ENCODE peak calls at places on chromosomes 13 and 19, in eight cellular contexts. One of them, this sample, is unnamed.
A peak's percentile ranks its signal among the peaks of the same experiment; 100 is the strongest.

GRCh38 chr19:40450664-40451063 is 6.5 kb upstream of the SERTAD3 start:
- DNase-seq in ELF-1: no peak
- DNase-seq in RPMI7951: no peak
- DNase-seq in lower leg skin: no peak
- DNase-seq in left cardiac atrium: no peak
- DNase-seq in activated naive CD4-positive, alpha-beta T cell treated with anti-CD3 and anti-CD28 coated beads for 36 hours: no peak
- DNase-seq in activated naive CD8-positive, alpha-beta T cell treated with anti-CD3 and anti-CD28 coated beads, Interleukin-2, amount 50 U/mL, for 24 hours: no peak
- DNase-seq in upper lobe of left lung: no peak
- DNase-seq in this sample: no peak

GRCh38 chr13:98900442-98900841 is 77.4 kb downstream of the DOCK9 start:
- DNase-seq in RPMI7951: peak; percentile 54
- DNase-seq in activated naive CD4-positive, alpha-beta T cell treated with anti-CD3 and anti-CD28 coated beads for 36 hours: no peak
- DNase-seq in left cardiac atrium: no peak
- DNase-seq in lower leg skin: no peak
- DNase-seq in ELF-1: no peak
- DNase-seq in upper lobe of left lung: no peak
- DNase-seq in activated naive CD8-positive, alpha-beta T cell treated with anti-CD3 and anti-CD28 coated beads, Interleukin-2, amount 50 U/mL, for 24 hours: no peak
- DNase-seq in this sample: no peak

GRCh38 chr19:5293607-5294089 is 47.0 kb downstream of the PTPRS start:
- DNase-seq in upper lobe of left lung: peak; percentile 31
- DNase-seq in RPMI7951: no peak
- DNase-seq in ELF-1: peak; percentile 67
- DNase-seq in activated naive CD4-positive, alpha-beta T cell treated with anti-CD3 and anti-CD28 coated beads for 36 hours: peak; percentile 14
- DNase-seq in lower leg skin: peak; percentile 89
- DNase-seq in activated naive CD8-positive, alpha-beta T cell treated with anti-CD3 and anti-CD28 coated beads, Interleukin-2, amount 50 U/mL, for 24 hours: no peak
- DNase-seq in left cardiac atrium: peak; percentile 44
- DNase-seq in this sample: no peak

GRCh38 chr19:19261350-19262189 is 11.5 kb downstream of the TM6SF2 start:
- DNase-seq in activated naive CD8-positive, alpha-beta T cell treated with anti-CD3 and anti-CD28 coated beads, Interleukin-2, amount 50 U/mL, for 24 hours: no peak
- DNase-seq in ELF-1: peak; percentile 28
- DNase-seq in activated naive CD4-positive, alpha-beta T cell treated with anti-CD3 and anti-CD28 coated beads for 36 hours: no peak
- DNase-seq in lower leg skin: no peak
- DNase-seq in left cardiac atrium: no peak
- DNase-seq in RPMI7951: no peak
- DNase-seq in upper lobe of left lung: no peak
- DNase-seq in this sample: no peak

GRCh38 chr13:45219123-45219891 is 18.5 kb upstream of the KCTD4 start:
- DNase-seq in upper lobe of left lung: no peak
- DNase-seq in activated naive CD8-positive, alpha-beta T cell treated with anti-CD3 and anti-CD28 coated beads, Interleukin-2, amount 50 U/mL, for 24 hours: no peak
- DNase-seq in lower leg skin: no peak
- DNase-seq in RPMI7951: peak; percentile 54
- DNase-seq in activated naive CD4-positive, alpha-beta T cell treated with anti-CD3 and anti-CD28 coated beads for 36 hours: no peak
- DNase-seq in left cardiac atrium: no peak
- DNase-seq in ELF-1: no peak
- DNase-seq in this sample: no peak

GRCh38 chr19:38392707-38393308 is 4.3 kb downstream of the SPRED3 start:
- DNase-seq in upper lobe of left lung: no peak
- DNase-seq in activated naive CD8-positive, alpha-beta T cell treated with anti-CD3 and anti-CD28 coated beads, Interleukin-2, amount 50 U/mL, for 24 hours: no peak
- DNase-seq in RPMI7951: peak; percentile 59
- DNase-seq in ELF-1: no peak
- DNase-seq in left cardiac atrium: no peak
- DNase-seq in lower leg skin: no peak
- DNase-seq in activated naive CD4-positive, alpha-beta T cell treated with anti-CD3 and anti-CD28 coated beads for 36 hours: no peak
- DNase-seq in this sample: no peak

GRCh38 chr19:24086974-24087595 is at the start of gene ZNF254:
- DNase-seq in RPMI7951: peak; percentile 97
- DNase-seq in left cardiac atrium: peak; percentile 95
- DNase-seq in lower leg skin: peak; percentile 97
- DNase-seq in activated naive CD4-positive, alpha-beta T cell treated with anti-CD3 and anti-CD28 coated beads for 36 hours: peak; percentile 92
- DNase-seq in upper lobe of left lung: peak; percentile 97
- DNase-seq in activated naive CD8-positive, alpha-beta T cell treated with anti-CD3 and anti-CD28 coated beads, Interleukin-2, amount 50 U/mL, for 24 hours: peak; percentile 84
- DNase-seq in ELF-1: peak; percentile 97
- DNase-seq in this sample: peak; percentile 89

GRCh38 chr19:10134040-10134439 is 14.3 kb upstream of the EIF3G start:
- DNase-seq in left cardiac atrium: no peak
- DNase-seq in RPMI7951: no peak
- DNase-seq in lower leg skin: no peak
- DNase-seq in ELF-1: no peak
- DNase-seq in activated naive CD8-positive, alpha-beta T cell treated with anti-CD3 and anti-CD28 coated beads, Interleukin-2, amount 50 U/mL, for 24 hours: no peak
- DNase-seq in upper lobe of left lung: no peak
- DNase-seq in activated naive CD4-positive, alpha-beta T cell treated with anti-CD3 and anti-CD28 coated beads for 36 hours: no peak
- DNase-seq in this sample: no peak

GRCh38 chr19:36331353-36332228 is 47.4 kb downstream of the ZFP14 start:
- DNase-seq in RPMI7951: peak; percentile 96
- DNase-seq in activated naive CD8-positive, alpha-beta T cell treated with anti-CD3 and anti-CD28 coated beads, Interleukin-2, amount 50 U/mL, for 24 hours: peak; percentile 67
- DNase-seq in ELF-1: peak; percentile 99
- DNase-seq in left cardiac atrium: peak; percentile 86
- DNase-seq in lower leg skin: peak; percentile 92
- DNase-seq in upper lobe of left lung: peak; percentile 75
- DNase-seq in activated naive CD4-positive, alpha-beta T cell treated with anti-CD3 and anti-CD28 coated beads for 36 hours: peak; percentile 63
- DNase-seq in this sample: peak; percentile 83

GRCh38 chr19:35144600-35145436 is 1.8 kb downstream of the FXYD7 start:
- DNase-seq in RPMI7951: peak; percentile 55
- DNase-seq in ELF-1: peak; percentile 84
- DNase-seq in activated naive CD8-positive, alpha-beta T cell treated with anti-CD3 and anti-CD28 coated beads, Interleukin-2, amount 50 U/mL, for 24 hours: no peak
- DNase-seq in activated naive CD4-positive, alpha-beta T cell treated with anti-CD3 and anti-CD28 coated beads for 36 hours: peak; percentile 33
- DNase-seq in upper lobe of left lung: no peak
- DNase-seq in left cardiac atrium: peak; percentile 55
- DNase-seq in lower leg skin: no peak
- DNase-seq in this sample: peak; percentile 94

GRCh38 chr19:4371898-4372629 is 28.3 kb downstream of the SH3GL1 start:
- DNase-seq in activated naive CD4-positive, alpha-beta T cell treated with anti-CD3 and anti-CD28 coated beads for 36 hours: no peak
- DNase-seq in activated naive CD8-positive, alpha-beta T cell treated with anti-CD3 and anti-CD28 coated beads, Interleukin-2, amount 50 U/mL, for 24 hours: no peak
- DNase-seq in upper lobe of left lung: no peak
- DNase-seq in left cardiac atrium: no peak
- DNase-seq in RPMI7951: no peak
- DNase-seq in ELF-1: no peak
- DNase-seq in lower leg skin: peak; percentile 84
- DNase-seq in this sample: no peak

GRCh38 chr13:51044023-51044665 is 66.9 kb downstream of the C13orf42 start:
- DNase-seq in lower leg skin: no peak
- DNase-seq in activated naive CD8-positive, alpha-beta T cell treated with anti-CD3 and anti-CD28 coated beads, Interleukin-2, amount 50 U/mL, for 24 hours: no peak
- DNase-seq in RPMI7951: no peak
- DNase-seq in ELF-1: no peak
- DNase-seq in left cardiac atrium: no peak
- DNase-seq in upper lobe of left lung: no peak
- DNase-seq in activated naive CD4-positive, alpha-beta T cell treated with anti-CD3 and anti-CD28 coated beads for 36 hours: no peak
- DNase-seq in this sample: no peak

GRCh38 chr19:10086904-10087256 is 763 bp downstream of the SHFL start:
- DNase-seq in lower leg skin: no peak
- DNase-seq in ELF-1: no peak
- DNase-seq in activated naive CD8-positive, alpha-beta T cell treated with anti-CD3 and anti-CD28 coated beads, Interleukin-2, amount 50 U/mL, for 24 hours: peak; percentile 62
- DNase-seq in RPMI7951: no peak
- DNase-seq in activated naive CD4-positive, alpha-beta T cell treated with anti-CD3 and anti-CD28 coated beads for 36 hours: peak; percentile 31
- DNase-seq in left cardiac atrium: no peak
- DNase-seq in upper lobe of left lung: no peak
- DNase-seq in this sample: no peak

GRCh38 chr13:23456437-23456836 is 22.9 kb upstream of the SACS start:
- DNase-seq in activated naive CD4-positive, alpha-beta T cell treated with anti-CD3 and anti-CD28 coated beads for 36 hours: no peak
- DNase-seq in upper lobe of left lung: no peak
- DNase-seq in left cardiac atrium: no peak
- DNase-seq in ELF-1: no peak
- DNase-seq in RPMI7951: no peak
- DNase-seq in activated naive CD8-positive, alpha-beta T cell treated with anti-CD3 and anti-CD28 coated beads, Interleukin-2, amount 50 U/mL, for 24 hours: no peak
- DNase-seq in lower leg skin: no peak
- DNase-seq in this sample: no peak

GRCh38 chr13:38530492-38530891 is 156.4 kb upstream of the FREM2 start:
- DNase-seq in ELF-1: no peak
- DNase-seq in left cardiac atrium: no peak
- DNase-seq in lower leg skin: no peak
- DNase-seq in activated naive CD8-positive, alpha-beta T cell treated with anti-CD3 and anti-CD28 coated beads, Interleukin-2, amount 50 U/mL, for 24 hours: no peak
- DNase-seq in activated naive CD4-positive, alpha-beta T cell treated with anti-CD3 and anti-CD28 coated beads for 36 hours: no peak
- DNase-seq in RPMI7951: peak; percentile 4
- DNase-seq in upper lobe of left lung: no peak
- DNase-seq in this sample: no peak

GRCh38 chr19:821976-822773 is 420 bp upstream of the PLPPR3 start:
- DNase-seq in activated naive CD8-positive, alpha-beta T cell treated with anti-CD3 and anti-CD28 coated beads, Interleukin-2, amount 50 U/mL, for 24 hours: no peak
- DNase-seq in left cardiac atrium: no peak
- DNase-seq in upper lobe of left lung: no peak
- DNase-seq in activated naive CD4-positive, alpha-beta T cell treated with anti-CD3 and anti-CD28 coated beads for 36 hours: no peak
- DNase-seq in ELF-1: no peak
- DNase-seq in RPMI7951: no peak
- DNase-seq in lower leg skin: no peak
- DNase-seq in this sample: no peak

GRCh38 chr19:58150328-58150921 is at the start of gene ZNF329:
- DNase-seq in activated naive CD4-positive, alpha-beta T cell treated with anti-CD3 and anti-CD28 coated beads for 36 hours: peak; percentile 93
- DNase-seq in lower leg skin: peak; percentile 95
- DNase-seq in left cardiac atrium: peak; percentile 93
- DNase-seq in activated naive CD8-positive, alpha-beta T cell treated with anti-CD3 and anti-CD28 coated beads, Interleukin-2, amount 50 U/mL, for 24 hours: peak; percentile 97
- DNase-seq in ELF-1: peak; percentile 89
- DNase-seq in upper lobe of left lung: peak; percentile 77
- DNase-seq in RPMI7951: peak; percentile 88
- DNase-seq in this sample: peak; percentile 83

GRCh38 chr19:11971045-11971444 is 6.2 kb downstream of the ZNF763 start:
- DNase-seq in left cardiac atrium: no peak
- DNase-seq in ELF-1: no peak
- DNase-seq in upper lobe of left lung: peak; percentile 32
- DNase-seq in activated naive CD4-positive, alpha-beta T cell treated with anti-CD3 and anti-CD28 coated beads for 36 hours: no peak
- DNase-seq in lower leg skin: no peak
- DNase-seq in RPMI7951: no peak
- DNase-seq in activated naive CD8-positive, alpha-beta T cell treated with anti-CD3 and anti-CD28 coated beads, Interleukin-2, amount 50 U/mL, for 24 hours: no peak
- DNase-seq in this sample: no peak

GRCh38 chr13:100530645-100531044 is 57.9 kb downstream of the GGACT start:
- DNase-seq in activated naive CD8-positive, alpha-beta T cell treated with anti-CD3 and anti-CD28 coated beads, Interleukin-2, amount 50 U/mL, for 24 hours: no peak
- DNase-seq in left cardiac atrium: no peak
- DNase-seq in lower leg skin: peak; percentile 91
- DNase-seq in RPMI7951: no peak
- DNase-seq in ELF-1: no peak
- DNase-seq in activated naive CD4-positive, alpha-beta T cell treated with anti-CD3 and anti-CD28 coated beads for 36 hours: no peak
- DNase-seq in upper lobe of left lung: no peak
- DNase-seq in this sample: no peak

GRCh38 chr19:35585844-35586243 is at the start of gene PMIS2:
- DNase-seq in RPMI7951: peak; percentile 9
- DNase-seq in activated naive CD4-positive, alpha-beta T cell treated with anti-CD3 and anti-CD28 coated beads for 36 hours: no peak
- DNase-seq in upper lobe of left lung: no peak
- DNase-seq in lower leg skin: no peak
- DNase-seq in activated naive CD8-positive, alpha-beta T cell treated with anti-CD3 and anti-CD28 coated beads, Interleukin-2, amount 50 U/mL, for 24 hours: peak; percentile 28
- DNase-seq in left cardiac atrium: no peak
- DNase-seq in ELF-1: peak; percentile 44
- DNase-seq in this sample: no peak

GRCh38 chr13:69306766-69307165 is 800.9 kb upstream of the ATXN8OS start:
- DNase-seq in RPMI7951: no peak
- DNase-seq in upper lobe of left lung: no peak
- DNase-seq in activated naive CD4-positive, alpha-beta T cell treated with anti-CD3 and anti-CD28 coated beads for 36 hours: no peak
- DNase-seq in left cardiac atrium: no peak
- DNase-seq in lower leg skin: no peak
- DNase-seq in ELF-1: no peak
- DNase-seq in activated naive CD8-positive, alpha-beta T cell treated with anti-CD3 and anti-CD28 coated beads, Interleukin-2, amount 50 U/mL, for 24 hours: no peak
- DNase-seq in this sample: no peak

GRCh38 chr13:28273919-28274318 is 135.6 kb downstream of the PAN3 start:
- DNase-seq in ELF-1: no peak
- DNase-seq in RPMI7951: no peak
- DNase-seq in left cardiac atrium: no peak
- DNase-seq in lower leg skin: no peak
- DNase-seq in activated naive CD8-positive, alpha-beta T cell treated with anti-CD3 and anti-CD28 coated beads, Interleukin-2, amount 50 U/mL, for 24 hours: no peak
- DNase-seq in activated naive CD4-positive, alpha-beta T cell treated with anti-CD3 and anti-CD28 coated beads for 36 hours: no peak
- DNase-seq in upper lobe of left lung: no peak
- DNase-seq in this sample: no peak

GRCh38 chr19:34996978-34997640 is 3.0 kb upstream of the GRAMD1A start:
- DNase-seq in RPMI7951: no peak
- DNase-seq in ELF-1: no peak
- DNase-seq in lower leg skin: no peak
- DNase-seq in activated naive CD4-positive, alpha-beta T cell treated with anti-CD3 and anti-CD28 coated beads for 36 hours: no peak
- DNase-seq in left cardiac atrium: no peak
- DNase-seq in activated naive CD8-positive, alpha-beta T cell treated with anti-CD3 and anti-CD28 coated beads, Interleukin-2, amount 50 U/mL, for 24 hours: no peak
- DNase-seq in upper lobe of left lung: no peak
- DNase-seq in this sample: no peak

GRCh38 chr19:14479985-14480694 is 5.0 kb upstream of the PTGER1 start:
- DNase-seq in activated naive CD4-positive, alpha-beta T cell treated with anti-CD3 and anti-CD28 coated beads for 36 hours: peak; percentile 74
- DNase-seq in left cardiac atrium: no peak
- DNase-seq in upper lobe of left lung: peak; percentile 46
- DNase-seq in ELF-1: peak; percentile 94
- DNase-seq in lower leg skin: no peak
- DNase-seq in RPMI7951: no peak
- DNase-seq in activated naive CD8-positive, alpha-beta T cell treated with anti-CD3 and anti-CD28 coated beads, Interleukin-2, amount 50 U/mL, for 24 hours: peak; percentile 79
- DNase-seq in this sample: peak; percentile 60

GRCh38 chr19:28468701-28469459 is 744.1 kb downstream of the UQCRFS1 start:
- DNase-seq in lower leg skin: no peak
- DNase-seq in RPMI7951: peak; percentile 6
- DNase-seq in activated naive CD4-positive, alpha-beta T cell treated with anti-CD3 and anti-CD28 coated beads for 36 hours: peak; percentile 26
- DNase-seq in activated naive CD8-positive, alpha-beta T cell treated with anti-CD3 and anti-CD28 coated beads, Interleukin-2, amount 50 U/mL, for 24 hours: peak; percentile 20
- DNase-seq in ELF-1: no peak
- DNase-seq in left cardiac atrium: no peak
- DNase-seq in upper lobe of left lung: peak; percentile 37
- DNase-seq in this sample: no peak

GRCh38 chr13:44879452-44880058 is 109.7 kb downstream of the NUFIP1 start:
- DNase-seq in ELF-1: peak; percentile 28
- DNase-seq in lower leg skin: no peak
- DNase-seq in left cardiac atrium: no peak
- DNase-seq in activated naive CD8-positive, alpha-beta T cell treated with anti-CD3 and anti-CD28 coated beads, Interleukin-2, amount 50 U/mL, for 24 hours: no peak
- DNase-seq in activated naive CD4-positive, alpha-beta T cell treated with anti-CD3 and anti-CD28 coated beads for 36 hours: peak; percentile 49
- DNase-seq in upper lobe of left lung: peak; percentile 34
- DNase-seq in RPMI7951: peak; percentile 57
- DNase-seq in this sample: no peak

GRCh38 chr13:84607614-84608013 is 725.3 kb upstream of the SLITRK1 start:
- DNase-seq in activated naive CD4-positive, alpha-beta T cell treated with anti-CD3 and anti-CD28 coated beads for 36 hours: no peak
- DNase-seq in lower leg skin: no peak
- DNase-seq in ELF-1: no peak
- DNase-seq in upper lobe of left lung: no peak
- DNase-seq in left cardiac atrium: peak; percentile 38
- DNase-seq in activated naive CD8-positive, alpha-beta T cell treated with anti-CD3 and anti-CD28 coated beads, Interleukin-2, amount 50 U/mL, for 24 hours: no peak
- DNase-seq in RPMI7951: peak; percentile 27
- DNase-seq in this sample: no peak

GRCh38 chr13:74288361-74288911 is 154.2 kb upstream of the KLF12 start:
- DNase-seq in upper lobe of left lung: peak; percentile 26
- DNase-seq in left cardiac atrium: peak; percentile 53
- DNase-seq in lower leg skin: peak; percentile 86
- DNase-seq in ELF-1: no peak
- DNase-seq in activated naive CD8-positive, alpha-beta T cell treated with anti-CD3 and anti-CD28 coated beads, Interleukin-2, amount 50 U/mL, for 24 hours: peak; percentile 22
- DNase-seq in activated naive CD4-positive, alpha-beta T cell treated with anti-CD3 and anti-CD28 coated beads for 36 hours: peak; percentile 28
- DNase-seq in RPMI7951: peak; percentile 15
- DNase-seq in this sample: no peak

GRCh38 chr19:45667620-45668341 is at the start of gene GIPR:
- DNase-seq in RPMI7951: peak; percentile 54
- DNase-seq in activated naive CD4-positive, alpha-beta T cell treated with anti-CD3 and anti-CD28 coated beads for 36 hours: peak; percentile 82
- DNase-seq in activated naive CD8-positive, alpha-beta T cell treated with anti-CD3 and anti-CD28 coated beads, Interleukin-2, amount 50 U/mL, for 24 hours: peak; percentile 76
- DNase-seq in lower leg skin: peak; percentile 91
- DNase-seq in ELF-1: peak; percentile 40
- DNase-seq in left cardiac atrium: peak; percentile 59
- DNase-seq in upper lobe of left lung: peak; percentile 70
- DNase-seq in this sample: no peak

GRCh38 chr13:38564751-38565150 is 122.1 kb upstream of the FREM2 start:
- DNase-seq in left cardiac atrium: no peak
- DNase-seq in ELF-1: no peak
- DNase-seq in lower leg skin: no peak
- DNase-seq in RPMI7951: peak; percentile 2
- DNase-seq in upper lobe of left lung: no peak
- DNase-seq in activated naive CD8-positive, alpha-beta T cell treated with anti-CD3 and anti-CD28 coated beads, Interleukin-2, amount 50 U/mL, for 24 hours: no peak
- DNase-seq in activated naive CD4-positive, alpha-beta T cell treated with anti-CD3 and anti-CD28 coated beads for 36 hours: no peak
- DNase-seq in this sample: no peak

GRCh38 chr19:51163257-51163656 is 21.2 kb downstream of the SIGLEC7 start:
- DNase-seq in activated naive CD8-positive, alpha-beta T cell treated with anti-CD3 and anti-CD28 coated beads, Interleukin-2, amount 50 U/mL, for 24 hours: no peak
- DNase-seq in ELF-1: no peak
- DNase-seq in upper lobe of left lung: no peak
- DNase-seq in left cardiac atrium: no peak
- DNase-seq in lower leg skin: peak; percentile 59
- DNase-seq in RPMI7951: no peak
- DNase-seq in activated naive CD4-positive, alpha-beta T cell treated with anti-CD3 and anti-CD28 coated beads for 36 hours: no peak
- DNase-seq in this sample: no peak

GRCh38 chr13:113145911-113146598 is 12.4 kb upstream of the PROZ start:
- DNase-seq in ELF-1: no peak
- DNase-seq in upper lobe of left lung: no peak
- DNase-seq in left cardiac atrium: no peak
- DNase-seq in lower leg skin: peak; percentile 53
- DNase-seq in activated naive CD4-positive, alpha-beta T cell treated with anti-CD3 and anti-CD28 coated beads for 36 hours: no peak
- DNase-seq in activated naive CD8-positive, alpha-beta T cell treated with anti-CD3 and anti-CD28 coated beads, Interleukin-2, amount 50 U/mL, for 24 hours: no peak
- DNase-seq in RPMI7951: no peak
- DNase-seq in this sample: no peak

GRCh38 chr13:110471833-110472162 is 89.7 kb downstream of the RAB20 start:
- DNase-seq in ELF-1: no peak
- DNase-seq in lower leg skin: no peak
- DNase-seq in activated naive CD4-positive, alpha-beta T cell treated with anti-CD3 and anti-CD28 coated beads for 36 hours: no peak
- DNase-seq in activated naive CD8-positive, alpha-beta T cell treated with anti-CD3 and anti-CD28 coated beads, Interleukin-2, amount 50 U/mL, for 24 hours: peak; percentile 10
- DNase-seq in left cardiac atrium: peak; percentile 63
- DNase-seq in RPMI7951: peak; percentile 73
- DNase-seq in upper lobe of left lung: peak; percentile 79
- DNase-seq in this sample: no peak

GRCh38 chr13:60152904-60153303 is 10.8 kb downstream of the DIAPH3 start:
- DNase-seq in lower leg skin: no peak
- DNase-seq in left cardiac atrium: no peak
- DNase-seq in activated naive CD4-positive, alpha-beta T cell treated with anti-CD3 and anti-CD28 coated beads for 36 hours: no peak
- DNase-seq in ELF-1: no peak
- DNase-seq in activated naive CD8-positive, alpha-beta T cell treated with anti-CD3 and anti-CD28 coated beads, Interleukin-2, amount 50 U/mL, for 24 hours: no peak
- DNase-seq in upper lobe of left lung: no peak
- DNase-seq in RPMI7951: no peak
- DNase-seq in this sample: no peak

This sample was measured in RWPE2.